ENCODE peak calls at places on chromosomes 4 and X, in seven cellular contexts. E is fibroblast of lung; K is CD8-positive, alpha-beta T cell; H is GM06990; R is fibroblast of mammary gland; L is uterus; D is WERI-Rb-1. U is an unnamed sample.

GRCh38 chr4:10715696-10716095 is 31.1 kb upstream of the CLNK start:
- DNase-seq in E (peak; percentile 80), K (no peak), H (no peak), R (peak; percentile 73), L (no peak), D (no peak), U (no peak)

GRCh38 chr4:138977525-138977924 is 38.1 kb upstream of the NOCT start:
- DNase-seq in E (no peak), K (no peak), H (peak; percentile 36), R (no peak), L (no peak), D (no peak), U (no peak)

GRCh38 chr4:53587123-53587522 is 4.2 kb downstream of the LNX1 start:
- DNase-seq in E (no peak), K (no peak), H (no peak), R (no peak), L (no peak), D (no peak), U (no peak)

GRCh38 chr4:165293927-165294649 is 33.4 kb upstream of the MSMO1 start:
- DNase-seq in E (no peak), K (no peak), H (no peak), R (no peak), L (no peak), D (no peak), U (no peak)

GRCh38 chr4:48949518-48950207 is 36.4 kb upstream of the CWH43 start:
- DNase-seq in E (peak; percentile 22), K (no peak), H (no peak), R (peak; percentile 64), L (no peak), D (no peak), U (peak; percentile 84)

GRCh38 chrX:46279214-46279924 is 265.9 kb downstream of the ZNF674 start:
- DNase-seq in E (peak; percentile 21), K (no peak), H (no peak), R (peak; percentile 23), L (no peak), D (no peak), U (no peak)

GRCh38 chr4:72767903-72768817 is 199.1 kb upstream of the ADAMTS3 start:
- DNase-seq in E (peak; percentile 97), K (no peak), H (no peak), R (peak; percentile 83), L (no peak), D (no peak), U (peak; percentile 90)

GRCh38 chr4:85498068-85498733 is 23.3 kb downstream of the ARHGAP24 start:
- DNase-seq in E (peak; percentile 74), K (no peak), H (no peak), R (peak; percentile 92), L (peak; percentile 36), D (no peak), U (no peak)

GRCh38 chr4:3571921-3572320 is 39.7 kb upstream of the LRPAP1 start:
- DNase-seq in E (no peak), K (no peak), H (no peak), R (no peak), L (no peak), D (no peak), U (no peak)

GRCh38 chr4:126630171-126630570 is 1002.6 kb upstream of the INTU start:
- DNase-seq in E (no peak), K (no peak), H (no peak), R (peak; percentile 35), L (no peak), D (no peak), U (no peak)

GRCh38 chr4:169133932-169134331 is 123.9 kb upstream of the CBR4 start:
- DNase-seq in E (no peak), K (no peak), H (no peak), R (no peak), L (no peak), D (no peak), U (no peak)

GRCh38 chr4:155785828-155786227 is 27.0 kb downstream of the GUCY1B1 start:
- DNase-seq in E (no peak), K (no peak), H (no peak), R (no peak), L (no peak), D (no peak), U (no peak)

GRCh38 chrX:87337267-87337666 is 180.3 kb upstream of the KLHL4 start:
- DNase-seq in E (no peak), K (no peak), H (no peak), R (no peak), L (no peak), D (no peak), U (no peak)

GRCh38 chrX:110002300-110003166 is at the start of gene TMEM164:
- DNase-seq in E (peak; percentile 80), K (peak; percentile 86), H (peak; percentile 87), R (peak; percentile 70), L (peak; percentile 80), D (peak; percentile 90), U (peak; percentile 13)

GRCh38 chr4:85127653-85128052 is 161.2 kb upstream of the WDFY3 start:
- DNase-seq in E (peak; percentile 29), K (no peak), H (peak; percentile 18), R (peak; percentile 50), L (no peak), D (peak; percentile 48), U (no peak)

GRCh38 chr4:54941994-54942552 is 183.3 kb downstream of the KDR start:
- DNase-seq in E (no peak), K (peak; percentile 59), H (no peak), R (no peak), L (no peak), D (no peak), U (no peak)

GRCh38 chrX:45755719-45756118 is 555.0 kb upstream of the DIPK2B start:
- DNase-seq in E (no peak), K (no peak), H (no peak), R (no peak), L (no peak), D (no peak), U (no peak)

GRCh38 chrX:136909706-136910564 is 29.4 kb upstream of the RBMX start:
- DNase-seq in E (peak; percentile 91), K (peak; percentile 60), H (peak; percentile 49), R (peak; percentile 92), L (peak; percentile 96), D (peak; percentile 89), U (peak; percentile 67)

GRCh38 chrX:153623310-153624029 is 23.5 kb upstream of the DUSP9 start:
- DNase-seq in E (no peak), K (no peak), H (no peak), R (no peak), L (peak; percentile 6), D (no peak), U (no peak)

GRCh38 chrX:17606211-17606610 is 131.1 kb upstream of the SCML1 start:
- DNase-seq in E (peak; percentile 56), K (no peak), H (no peak), R (peak; percentile 15), L (peak; percentile 73), D (no peak), U (no peak)

GRCh38 chrX:821311-822178 is 191.0 kb downstream of the SHOX start:
- DNase-seq in E (no peak), K (no peak), H (no peak), R (no peak), L (no peak), D (no peak), U (no peak)

GRCh38 chr4:151035321-151035720 is 20.2 kb upstream of the LRBA start:
- DNase-seq in E (no peak), K (no peak), H (no peak), R (no peak), L (no peak), D (no peak), U (no peak)

GRCh38 chr4:5511791-5512190 is 196.6 kb downstream of the EVC2 start:
- DNase-seq in E (peak; percentile 51), K (no peak), H (no peak), R (peak; percentile 76), L (no peak), D (no peak), U (no peak)

GRCh38 chr4:40846556-40846955 is 96.8 kb downstream of the NSUN7 start:
- DNase-seq in E (no peak), K (no peak), H (no peak), R (no peak), L (no peak), D (no peak), U (no peak)

GRCh38 chr4:143397887-143398286 is 61.2 kb downstream of the GAB1 start:
- DNase-seq in E (no peak), K (no peak), H (no peak), R (no peak), L (no peak), D (no peak), U (no peak)

GRCh38 chrX:150610446-150610845 is 42.0 kb downstream of the MTM1 start:
- DNase-seq in E (peak; percentile 25), K (no peak), H (no peak), R (no peak), L (no peak), D (no peak), U (no peak)

GRCh38 chrX:1106478-1107210 is 105.8 kb downstream of the CRLF2 start:
- DNase-seq in E (no peak), K (no peak), H (no peak), R (no peak), L (no peak), D (no peak), U (no peak)

GRCh38 chr4:59374416-59374815 is 1825.7 kb upstream of the ADGRL3 start:
- DNase-seq in E (no peak), K (no peak), H (no peak), R (no peak), L (no peak), D (no peak), U (no peak)

GRCh38 chrX:34300871-34301270 is 168.8 kb upstream of the FAM47A start:
- DNase-seq in E (peak; percentile 6), K (no peak), H (no peak), R (peak; percentile 58), L (peak; percentile 15), D (peak; percentile 50), U (peak; percentile 3)

GRCh38 chr4:121122661-121123060 is 41.5 kb downstream of the TNIP3 start:
- DNase-seq in E (peak; percentile 38), K (no peak), H (no peak), R (no peak), L (no peak), D (no peak), U (no peak)

GRCh38 chrX:19040373-19040772 is 56.5 kb upstream of the PHKA2 start:
- DNase-seq in E (no peak), K (no peak), H (no peak), R (peak; percentile 4), L (no peak), D (no peak), U (no peak)
- TF ChIP-seq CTCF in E (no peak), K (no peak), H (peak; percentile 36), R (peak; percentile 31), L (no peak), D (no peak), U (peak; percentile 8)

GRCh38 chr4:141575884-141576283 is 60.5 kb upstream of the IL15 start:
- DNase-seq in E (no peak), K (no peak), H (no peak), R (peak; percentile 49), L (no peak), D (no peak), U (no peak)
- H3K4me3 ChIP-seq in E (no peak overlapping the region), K (no peak overlapping the region), H (no peak overlapping the region), R (no peak overlapping the region), L (no peak overlapping the region), D (no peak overlapping the region), U (no peak overlapping the region)

GRCh38 chr4:134650461-134650860 is 448.9 kb upstream of the PABPC4L start:
- DNase-seq in E (no peak), K (no peak), H (no peak), R (no peak), L (no peak), D (no peak), U (no peak)
- TF ChIP-seq CTCF in E (no peak), K (no peak), H (no peak), R (no peak), L (no peak), D (no peak), U (no peak)

GRCh38 chrX:24767557-24767956 is 73.8 kb downstream of the POLA1 start:
- DNase-seq in E (peak; percentile 9), K (no peak), H (no peak), R (peak; percentile 11), L (no peak), D (no peak), U (no peak)
- H3K4me3 ChIP-seq in E (no peak overlapping the region), K (no peak overlapping the region), H (no peak overlapping the region), R (no peak overlapping the region), L (no peak overlapping the region), D (no peak overlapping the region), U (no peak overlapping the region)

U was measured in AG09309.